ENCODE peak calls at places on chromosome 22, in four cellular contexts. One of them, this sample, is unnamed. For H3K27me3 and H3K4me1, the result is how much of the 10 kb centered on the place peaks cover.

GRCh38 chr22:25900880-25901279 is 158.9 kb downstream of the MYO18B start:
- DNase-seq in cardiac muscle cell: no peak
- DNase-seq in right cardiac atrium: no peak
- DNase-seq in CD4-positive, CD25-positive, alpha-beta regulatory T cell: no peak
- DNase-seq in this sample: no peak

GRCh38 chr22:22487869-22488597 is 20.5 kb downstream of the ZNF280B start:
- DNase-seq in cardiac muscle cell: no peak
- DNase-seq in CD4-positive, CD25-positive, alpha-beta regulatory T cell: no peak
- DNase-seq in right cardiac atrium: no peak
- DNase-seq in this sample: no peak

GRCh38 chr22:22460635-22461034 is 47.9 kb downstream of the ZNF280B start:
- DNase-seq in cardiac muscle cell: peak
- DNase-seq in right cardiac atrium: no peak
- DNase-seq in CD4-positive, CD25-positive, alpha-beta regulatory T cell: no peak
- DNase-seq in this sample: peak

GRCh38 chr22:47014946-47015345 is 252.5 kb downstream of the TBC1D22A start:
- DNase-seq in CD4-positive, CD25-positive, alpha-beta regulatory T cell: no peak
- DNase-seq in right cardiac atrium: no peak
- DNase-seq in cardiac muscle cell: no peak
- DNase-seq in this sample: no peak

GRCh38 chr22:28774378-28774777 is 1.9 kb downstream of the CCDC117 start:
- DNase-seq in cardiac muscle cell: no peak
- DNase-seq in right cardiac atrium: no peak
- DNase-seq in CD4-positive, CD25-positive, alpha-beta regulatory T cell: no peak
- DNase-seq in this sample: no peak

GRCh38 chr22:47322854-47323253 is 560.4 kb downstream of the TBC1D22A start:
- DNase-seq in CD4-positive, CD25-positive, alpha-beta regulatory T cell: no peak
- DNase-seq in cardiac muscle cell: no peak
- DNase-seq in right cardiac atrium: no peak
- DNase-seq in this sample: no peak

GRCh38 chr22:35288116-35288515 is 11.6 kb upstream of the TOM1 start:
- DNase-seq in right cardiac atrium: no peak
- DNase-seq in CD4-positive, CD25-positive, alpha-beta regulatory T cell: no peak
- DNase-seq in cardiac muscle cell: no peak
- DNase-seq in this sample: no peak

GRCh38 chr22:17205432-17205831 is 13.8 kb downstream of the ADA2 start:
- DNase-seq in CD4-positive, CD25-positive, alpha-beta regulatory T cell: no peak
- DNase-seq in right cardiac atrium: no peak
- DNase-seq in cardiac muscle cell: peak
- DNase-seq in this sample: no peak

GRCh38 chr22:20155330-20156041 is 4.6 kb upstream of the CCDC188 start:
- DNase-seq in right cardiac atrium: peak
- DNase-seq in cardiac muscle cell: peak
- DNase-seq in CD4-positive, CD25-positive, alpha-beta regulatory T cell: no peak
- DNase-seq in this sample: peak

GRCh38 chr22:49010086-49010863 is 817.4 kb downstream of the BRD1 start:
- DNase-seq in cardiac muscle cell: no peak
- DNase-seq in right cardiac atrium: no peak
- DNase-seq in CD4-positive, CD25-positive, alpha-beta regulatory T cell: no peak
- DNase-seq in this sample: no peak

GRCh38 chr22:39528681-39529486 is 3.7 kb downstream of the RPS19BP1 start:
- DNase-seq in CD4-positive, CD25-positive, alpha-beta regulatory T cell: peak
- DNase-seq in right cardiac atrium: peak
- DNase-seq in cardiac muscle cell: peak
- DNase-seq in this sample: peak

GRCh38 chr22:49454726-49455125 is 372.9 kb downstream of the BRD1 start:
- DNase-seq in right cardiac atrium: no peak
- DNase-seq in cardiac muscle cell: no peak
- DNase-seq in CD4-positive, CD25-positive, alpha-beta regulatory T cell: no peak
- DNase-seq in this sample: no peak

GRCh38 chr22:35274154-35274871 is 17.0 kb downstream of the HMGXB4 start:
- DNase-seq in CD4-positive, CD25-positive, alpha-beta regulatory T cell: no peak
- DNase-seq in right cardiac atrium: no peak
- DNase-seq in cardiac muscle cell: no peak
- DNase-seq in this sample: no peak

GRCh38 chr22:18068991-18069390 is 8.8 kb upstream of the PEX26 start:
- DNase-seq in right cardiac atrium: no peak
- DNase-seq in cardiac muscle cell: no peak
- DNase-seq in CD4-positive, CD25-positive, alpha-beta regulatory T cell: no peak
- DNase-seq in this sample: no peak

GRCh38 chr22:26751217-26751616 is 93.8 kb downstream of the MIAT start:
- DNase-seq in CD4-positive, CD25-positive, alpha-beta regulatory T cell: no peak
- DNase-seq in right cardiac atrium: no peak
- DNase-seq in cardiac muscle cell: peak
- DNase-seq in this sample: no peak

GRCh38 chr22:21009638-21010425 is 5.1 kb upstream of the P2RX6 start:
- DNase-seq in right cardiac atrium: peak
- DNase-seq in CD4-positive, CD25-positive, alpha-beta regulatory T cell: no peak
- DNase-seq in cardiac muscle cell: peak
- DNase-seq in this sample: no peak

GRCh38 chr22:27601195-27601594 is 200.4 kb downstream of the MN1 start:
- DNase-seq in right cardiac atrium: no peak
- DNase-seq in cardiac muscle cell: peak
- DNase-seq in CD4-positive, CD25-positive, alpha-beta regulatory T cell: no peak
- DNase-seq in this sample: no peak

GRCh38 chr22:19147193-19147780 is 2.8 kb downstream of the GSC2 start:
- DNase-seq in cardiac muscle cell: no peak
- DNase-seq in CD4-positive, CD25-positive, alpha-beta regulatory T cell: no peak
- DNase-seq in right cardiac atrium: no peak
- DNase-seq in this sample: no peak

GRCh38 chr22:39456262-39457046 is at the start of gene MGAT3:
- DNase-seq in cardiac muscle cell: no peak
- DNase-seq in right cardiac atrium: no peak
- DNase-seq in CD4-positive, CD25-positive, alpha-beta regulatory T cell: no peak
- DNase-seq in this sample: no peak

GRCh38 chr22:45974498-45974897 is 2.5 kb downstream of the WNT7B start:
- DNase-seq in cardiac muscle cell: no peak
- DNase-seq in CD4-positive, CD25-positive, alpha-beta regulatory T cell: no peak
- DNase-seq in right cardiac atrium: no peak
- DNase-seq in this sample: no peak

GRCh38 chr22:39535302-39535805 is 2.8 kb upstream of the RPS19BP1 start:
- DNase-seq in CD4-positive, CD25-positive, alpha-beta regulatory T cell: no peak
- DNase-seq in cardiac muscle cell: no peak
- DNase-seq in right cardiac atrium: no peak
- DNase-seq in this sample: no peak

GRCh38 chr22:43000441-43001175 is 14.3 kb downstream of the PACSIN2 start:
- DNase-seq in CD4-positive, CD25-positive, alpha-beta regulatory T cell: no peak
- DNase-seq in right cardiac atrium: no peak
- DNase-seq in cardiac muscle cell: peak
- DNase-seq in this sample: no peak
- H3K4me3 ChIP-seq in CD4-positive, CD25-positive, alpha-beta regulatory T cell: no peak
- H3K4me3 ChIP-seq in right cardiac atrium: no peak
- H3K4me3 ChIP-seq in cardiac muscle cell: no peak
- H3K4me3 ChIP-seq in this sample: no peak

GRCh38 chr22:37740455-37741311 is 43.8 kb downstream of the TRIOBP start:
- DNase-seq in CD4-positive, CD25-positive, alpha-beta regulatory T cell: no peak
- DNase-seq in cardiac muscle cell: no peak
- DNase-seq in right cardiac atrium: peak
- DNase-seq in this sample: no peak

GRCh38 chr22:37739611-37740049 is 42.8 kb downstream of the TRIOBP start:
- DNase-seq in right cardiac atrium: peak
- DNase-seq in CD4-positive, CD25-positive, alpha-beta regulatory T cell: no peak
- DNase-seq in cardiac muscle cell: no peak
- DNase-seq in this sample: no peak

GRCh38 chr22:37742374-37743092 is 45.7 kb downstream of the TRIOBP start:
- DNase-seq in cardiac muscle cell: peak
- DNase-seq in CD4-positive, CD25-positive, alpha-beta regulatory T cell: no peak
- DNase-seq in right cardiac atrium: peak
- DNase-seq in this sample: no peak

GRCh38 chr22:37739000-37739399 is 42.2 kb downstream of the TRIOBP start:
- DNase-seq in right cardiac atrium: peak
- DNase-seq in cardiac muscle cell: peak
- DNase-seq in CD4-positive, CD25-positive, alpha-beta regulatory T cell: no peak
- DNase-seq in this sample: no peak

DNA sequence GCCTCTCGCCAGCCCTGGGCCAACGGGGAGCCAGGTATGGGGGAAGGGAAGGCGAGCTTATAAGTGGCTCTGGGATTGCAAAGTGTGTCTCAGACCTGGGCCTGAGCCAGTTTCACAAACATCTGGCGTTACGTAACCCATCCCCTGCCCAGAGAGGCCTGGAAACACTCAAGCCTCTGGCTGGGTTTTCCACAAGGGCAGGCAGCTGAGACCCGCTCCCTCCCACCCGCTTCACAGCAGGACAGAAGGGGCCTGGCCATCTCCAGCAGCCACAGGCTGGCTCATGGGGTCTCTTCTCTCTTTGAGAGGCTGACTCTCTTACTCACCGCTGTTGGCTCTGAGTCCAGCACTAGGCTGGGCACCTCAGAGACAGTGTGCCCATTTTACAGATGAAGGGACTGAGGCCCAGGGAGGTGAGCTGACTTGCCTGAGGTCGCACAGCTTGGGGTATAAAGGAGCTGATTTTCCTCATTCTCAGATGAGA is 44.5 kb downstream of the TRIOBP start:
- DNase-seq in cardiac muscle cell: peak
- DNase-seq in CD4-positive, CD25-positive, alpha-beta regulatory T cell: no peak
- DNase-seq in right cardiac atrium: peak
- DNase-seq in this sample: no peak
- H3K27me3 ChIP-seq in cardiac muscle cell: under half
- H3K27me3 ChIP-seq in CD4-positive, CD25-positive, alpha-beta regulatory T cell: under half
- H3K27me3 ChIP-seq in right cardiac atrium: under half
- H3K27me3 ChIP-seq in this sample: under half

GRCh38 chr22:38300197-38300945 is 16.9 kb downstream of the CSNK1E start:
- DNase-seq in CD4-positive, CD25-positive, alpha-beta regulatory T cell: no peak
- DNase-seq in right cardiac atrium: no peak
- DNase-seq in cardiac muscle cell: no peak
- DNase-seq in this sample: no peak
- H3K4me1 ChIP-seq in CD4-positive, CD25-positive, alpha-beta regulatory T cell: under half
- H3K4me1 ChIP-seq in right cardiac atrium: under half
- H3K4me1 ChIP-seq in cardiac muscle cell: under half
- H3K4me1 ChIP-seq in this sample: under half

DNA sequence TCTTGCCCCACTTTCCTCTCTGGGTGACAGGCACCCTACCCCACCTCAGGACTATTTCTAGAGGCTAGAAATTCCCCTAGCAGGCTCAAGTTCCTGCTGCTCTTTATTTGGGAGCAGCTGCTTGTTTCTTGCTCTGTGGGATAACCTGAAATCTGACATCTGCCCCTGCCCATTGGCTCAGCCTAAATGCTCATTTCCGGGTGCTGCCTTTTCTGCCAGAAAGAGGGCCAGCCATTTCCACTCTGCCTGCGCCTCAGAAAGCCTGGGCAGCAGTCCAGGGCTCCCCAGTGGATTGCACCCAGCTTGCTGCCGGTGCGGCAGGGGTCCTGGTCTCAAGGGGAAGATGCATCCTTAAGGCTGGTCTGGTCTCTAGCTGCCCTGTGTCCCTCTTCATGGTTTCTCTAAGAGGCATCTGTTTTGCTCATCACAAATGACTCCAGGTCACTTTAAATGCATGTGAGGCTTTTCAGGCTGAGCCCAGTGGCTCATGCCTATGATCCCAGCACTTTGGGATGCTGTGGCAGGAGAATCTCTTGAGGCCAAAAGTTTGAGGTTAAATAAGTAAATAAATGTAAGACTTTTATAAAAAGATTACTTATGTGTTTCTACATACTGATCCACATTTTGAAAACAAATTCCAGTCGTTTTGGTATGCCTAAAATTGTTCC is 10.3 kb upstream of the PNPLA5 start:
- DNase-seq in right cardiac atrium: no peak
- DNase-seq in cardiac muscle cell: no peak
- DNase-seq in CD4-positive, CD25-positive, alpha-beta regulatory T cell: no peak
- DNase-seq in this sample: no peak
- H3K4me3 ChIP-seq in right cardiac atrium: no peak
- H3K4me3 ChIP-seq in cardiac muscle cell: no peak
- H3K4me3 ChIP-seq in CD4-positive, CD25-positive, alpha-beta regulatory T cell: no peak
- H3K4me3 ChIP-seq in this sample: no peak

GRCh38 chr22:36818010-36818642 is 1.3 kb upstream of the PVALB start:
- DNase-seq in right cardiac atrium: no peak
- DNase-seq in cardiac muscle cell: no peak
- DNase-seq in CD4-positive, CD25-positive, alpha-beta regulatory T cell: no peak
- DNase-seq in this sample: no peak
- H3K27me3 ChIP-seq in right cardiac atrium: under half
- H3K27me3 ChIP-seq in cardiac muscle cell: half or more
- H3K27me3 ChIP-seq in CD4-positive, CD25-positive, alpha-beta regulatory T cell: under half
- H3K27me3 ChIP-seq in this sample: under half

GRCh38 chr22:30299322-30299721 is 10.0 kb upstream of the CASTOR1 start:
- DNase-seq in cardiac muscle cell: no peak
- DNase-seq in CD4-positive, CD25-positive, alpha-beta regulatory T cell: no peak
- DNase-seq in right cardiac atrium: peak
- DNase-seq in this sample: no peak
- H3K4me1 ChIP-seq in cardiac muscle cell: under half
- H3K4me1 ChIP-seq in CD4-positive, CD25-positive, alpha-beta regulatory T cell: half or more
- H3K4me1 ChIP-seq in right cardiac atrium: under half
- H3K4me1 ChIP-seq in this sample: half or more

DNA sequence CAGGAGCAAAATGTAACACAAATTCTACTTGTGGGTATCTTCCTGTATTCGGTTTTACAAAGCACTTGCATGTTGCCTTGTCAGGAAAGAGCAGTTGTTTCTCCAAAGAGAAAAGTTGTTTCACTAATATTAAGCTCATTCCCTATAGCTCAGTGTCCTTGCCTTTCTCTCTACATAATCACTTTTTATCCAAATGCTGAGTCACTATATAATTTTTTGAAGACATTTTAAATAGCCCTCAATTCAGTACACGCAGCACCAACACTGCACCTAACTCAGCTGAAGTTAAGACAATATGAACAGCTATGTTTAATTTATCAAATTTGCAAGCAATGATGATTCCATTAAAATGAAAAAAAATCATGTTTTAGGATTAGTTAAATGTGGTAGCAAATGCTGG is 14.5 kb upstream of the MRTFA start:
- DNase-seq in cardiac muscle cell: no peak
- DNase-seq in right cardiac atrium: no peak
- DNase-seq in CD4-positive, CD25-positive, alpha-beta regulatory T cell: no peak
- DNase-seq in this sample: no peak
- H3K4me3 ChIP-seq in cardiac muscle cell: no peak
- H3K4me3 ChIP-seq in right cardiac atrium: no peak
- H3K4me3 ChIP-seq in CD4-positive, CD25-positive, alpha-beta regulatory T cell: peak
- H3K4me3 ChIP-seq in this sample: no peak